ENCODE peak calls at places on chromosomes 5 and 9, in seven cellular contexts. One of them, this sample, is unnamed.

GRCh38 chr9:99172129-99173091 is 49.3 kb downstream of the ALG2 start:
- DNase-seq in OCI-LY7: no peak
- DNase-seq in IMR-90: no peak
- DNase-seq in GM13976: no peak
- DNase-seq in B cell: no peak
- DNase-seq in HFFc6: no peak
- DNase-seq in cardiac fibroblast: no peak
- DNase-seq in this sample: no peak

GRCh38 chr9:61666310-61666709 is 476.5 kb downstream of the SPATA31A7 start:
- DNase-seq in OCI-LY7: no peak
- DNase-seq in IMR-90: no peak
- DNase-seq in GM13976: no peak
- DNase-seq in B cell: no peak
- DNase-seq in HFFc6: no peak
- DNase-seq in cardiac fibroblast: no peak
- DNase-seq in this sample: no peak

GRCh38 chr9:127981559-127982121 is 851 bp upstream of the EEIG1 start:
- DNase-seq in OCI-LY7: peak
- DNase-seq in IMR-90: no peak
- DNase-seq in GM13976: no peak
- DNase-seq in B cell: peak
- DNase-seq in HFFc6: no peak
- DNase-seq in cardiac fibroblast: no peak
- DNase-seq in this sample: peak

GRCh38 chr5:26945881-26946280 is 92.5 kb downstream of the CDH9 start:
- DNase-seq in OCI-LY7: no peak
- DNase-seq in IMR-90: no peak
- DNase-seq in GM13976: no peak
- DNase-seq in B cell: no peak
- DNase-seq in HFFc6: no peak
- DNase-seq in cardiac fibroblast: no peak
- DNase-seq in this sample: no peak

GRCh38 chr5:175470756-175471155 is 7.6 kb upstream of the SFXN1 start:
- DNase-seq in OCI-LY7: no peak
- DNase-seq in IMR-90: peak
- DNase-seq in GM13976: no peak
- DNase-seq in B cell: no peak
- DNase-seq in HFFc6: no peak
- DNase-seq in cardiac fibroblast: no peak
- DNase-seq in this sample: no peak

GRCh38 chr9:133058550-133059320 is 3.0 kb upstream of the CEL start:
- DNase-seq in OCI-LY7: peak
- DNase-seq in IMR-90: no peak
- DNase-seq in GM13976: peak
- DNase-seq in B cell: no peak
- DNase-seq in HFFc6: no peak
- DNase-seq in cardiac fibroblast: no peak
- DNase-seq in this sample: peak

GRCh38 chr9:72996106-72996505 is 43.3 kb upstream of the ALDH1A1 start:
- DNase-seq in OCI-LY7: no peak
- DNase-seq in IMR-90: no peak
- DNase-seq in GM13976: no peak
- DNase-seq in B cell: no peak
- DNase-seq in HFFc6: peak
- DNase-seq in cardiac fibroblast: no peak
- DNase-seq in this sample: no peak

GRCh38 chr9:69178583-69179011 is 4.5 kb downstream of the TJP2 start:
- DNase-seq in OCI-LY7: no peak
- DNase-seq in IMR-90: peak
- DNase-seq in GM13976: no peak
- DNase-seq in B cell: no peak
- DNase-seq in HFFc6: peak
- DNase-seq in cardiac fibroblast: no peak
- DNase-seq in this sample: no peak

GRCh38 chr9:105059260-105059659 is 131.3 kb upstream of the ABCA1 start:
- DNase-seq in OCI-LY7: no peak
- DNase-seq in IMR-90: no peak
- DNase-seq in GM13976: no peak
- DNase-seq in B cell: no peak
- DNase-seq in HFFc6: no peak
- DNase-seq in cardiac fibroblast: no peak
- DNase-seq in this sample: no peak

GRCh38 chr5:157651011-157651611 is 1.1 kb downstream of the SOX30 start:
- DNase-seq in OCI-LY7: no peak
- DNase-seq in IMR-90: no peak
- DNase-seq in GM13976: no peak
- DNase-seq in B cell: no peak
- DNase-seq in HFFc6: no peak
- DNase-seq in cardiac fibroblast: no peak
- DNase-seq in this sample: no peak

GRCh38 chr5:135632806-135633205 is 54.0 kb upstream of the CXCL14 start:
- DNase-seq in OCI-LY7: no peak
- DNase-seq in IMR-90: no peak
- DNase-seq in GM13976: no peak
- DNase-seq in B cell: no peak
- DNase-seq in HFFc6: no peak
- DNase-seq in cardiac fibroblast: no peak
- DNase-seq in this sample: no peak

GRCh38 chr5:93360436-93361100 is 220.5 kb downstream of the NR2F1-AS1 start:
- DNase-seq in OCI-LY7: no peak
- DNase-seq in IMR-90: no peak
- DNase-seq in GM13976: no peak
- DNase-seq in B cell: no peak
- DNase-seq in HFFc6: no peak
- DNase-seq in cardiac fibroblast: no peak
- DNase-seq in this sample: no peak

GRCh38 chr9:89996106-89996505 is 391.3 kb downstream of the GADD45G start:
- DNase-seq in OCI-LY7: no peak
- DNase-seq in IMR-90: no peak
- DNase-seq in GM13976: no peak
- DNase-seq in B cell: no peak
- DNase-seq in HFFc6: no peak
- DNase-seq in cardiac fibroblast: no peak
- DNase-seq in this sample: no peak

GRCh38 chr9:121612511-121612998 is 38.9 kb upstream of the DAB2IP start:
- DNase-seq in OCI-LY7: no peak
- DNase-seq in IMR-90: no peak
- DNase-seq in GM13976: no peak
- DNase-seq in B cell: no peak
- DNase-seq in HFFc6: no peak
- DNase-seq in cardiac fibroblast: no peak
- DNase-seq in this sample: no peak

GRCh38 chr9:136742640-136743391 is at the start of gene LCN10:
- DNase-seq in OCI-LY7: no peak
- DNase-seq in IMR-90: no peak
- DNase-seq in GM13976: no peak
- DNase-seq in B cell: no peak
- DNase-seq in HFFc6: no peak
- DNase-seq in cardiac fibroblast: no peak
- DNase-seq in this sample: no peak

GRCh38 chr9:21709464-21710058 is 92.9 kb upstream of the MTAP start:
- DNase-seq in OCI-LY7: peak
- DNase-seq in IMR-90: peak
- DNase-seq in GM13976: peak
- DNase-seq in B cell: peak
- DNase-seq in HFFc6: peak
- DNase-seq in cardiac fibroblast: peak
- DNase-seq in this sample: peak

GRCh38 chr5:111511174-111512025 is 935 bp downstream of the STARD4 start:
- DNase-seq in OCI-LY7: peak
- DNase-seq in IMR-90: peak
- DNase-seq in GM13976: peak
- DNase-seq in B cell: no peak
- DNase-seq in HFFc6: peak
- DNase-seq in cardiac fibroblast: peak
- DNase-seq in this sample: no peak

GRCh38 chr9:100216178-100216787 is 117.2 kb downstream of the INVS start:
- DNase-seq in OCI-LY7: peak
- DNase-seq in IMR-90: peak
- DNase-seq in GM13976: peak
- DNase-seq in B cell: peak
- DNase-seq in HFFc6: peak
- DNase-seq in cardiac fibroblast: peak
- DNase-seq in this sample: peak

GRCh38 chr5:53030828-53031425 is 41.8 kb downstream of the ITGA2 start:
- DNase-seq in OCI-LY7: no peak
- DNase-seq in IMR-90: peak
- DNase-seq in GM13976: no peak
- DNase-seq in B cell: no peak
- DNase-seq in HFFc6: no peak
- DNase-seq in cardiac fibroblast: no peak
- DNase-seq in this sample: no peak

GRCh38 chr5:159497221-159497620 is 166.9 kb upstream of the IL12B start:
- DNase-seq in OCI-LY7: no peak
- DNase-seq in IMR-90: no peak
- DNase-seq in GM13976: no peak
- DNase-seq in B cell: no peak
- DNase-seq in HFFc6: no peak
- DNase-seq in cardiac fibroblast: no peak
- DNase-seq in this sample: no peak

GRCh38 chr5:143687604-143688003 is 124.4 kb upstream of the HMHB1 start:
- DNase-seq in OCI-LY7: no peak
- DNase-seq in IMR-90: peak
- DNase-seq in GM13976: no peak
- DNase-seq in B cell: no peak
- DNase-seq in HFFc6: no peak
- DNase-seq in cardiac fibroblast: no peak
- DNase-seq in this sample: no peak

GRCh38 chr5:143682788-143683419 is 129.1 kb upstream of the HMHB1 start:
- DNase-seq in OCI-LY7: no peak
- DNase-seq in IMR-90: peak
- DNase-seq in GM13976: no peak
- DNase-seq in B cell: no peak
- DNase-seq in HFFc6: no peak
- DNase-seq in cardiac fibroblast: no peak
- DNase-seq in this sample: no peak

GRCh38 chr5:143683459-143683858 is 128.5 kb upstream of the HMHB1 start:
- DNase-seq in OCI-LY7: no peak
- DNase-seq in IMR-90: no peak
- DNase-seq in GM13976: no peak
- DNase-seq in B cell: no peak
- DNase-seq in HFFc6: no peak
- DNase-seq in cardiac fibroblast: no peak
- DNase-seq in this sample: no peak

GRCh38 chr5:143682221-143682620 is 129.7 kb upstream of the HMHB1 start:
- DNase-seq in OCI-LY7: no peak
- DNase-seq in IMR-90: peak
- DNase-seq in GM13976: no peak
- DNase-seq in B cell: no peak
- DNase-seq in HFFc6: no peak
- DNase-seq in cardiac fibroblast: peak
- DNase-seq in this sample: no peak

GRCh38 chr5:143685416-143685815 is 126.5 kb upstream of the HMHB1 start:
- DNase-seq in OCI-LY7: peak
- DNase-seq in IMR-90: peak
- DNase-seq in GM13976: no peak
- DNase-seq in B cell: no peak
- DNase-seq in HFFc6: no peak
- DNase-seq in cardiac fibroblast: peak
- DNase-seq in this sample: no peak
- TF ChIP-seq CTCF in OCI-LY7: peak
- TF ChIP-seq CTCF in IMR-90: peak
- TF ChIP-seq CTCF in GM13976: no peak
- TF ChIP-seq CTCF in B cell: no peak
- TF ChIP-seq CTCF in HFFc6: peak
- TF ChIP-seq CTCF in cardiac fibroblast: peak
- TF ChIP-seq CTCF in this sample: no peak

GRCh38 chr5:146475906-146476305 is 28.8 kb downstream of the TCERG1 start:
- DNase-seq in OCI-LY7: no peak
- DNase-seq in IMR-90: peak
- DNase-seq in GM13976: no peak
- DNase-seq in B cell: no peak
- DNase-seq in HFFc6: no peak
- DNase-seq in cardiac fibroblast: peak
- DNase-seq in this sample: no peak

GRCh38 chr5:146474040-146474439 is 26.9 kb downstream of the TCERG1 start:
- DNase-seq in OCI-LY7: peak
- DNase-seq in IMR-90: no peak
- DNase-seq in GM13976: no peak
- DNase-seq in B cell: no peak
- DNase-seq in HFFc6: no peak
- DNase-seq in cardiac fibroblast: no peak
- DNase-seq in this sample: no peak

GRCh38 chr5:146475190-146475801 is 28.2 kb downstream of the TCERG1 start:
- DNase-seq in OCI-LY7: peak
- DNase-seq in IMR-90: no peak
- DNase-seq in GM13976: no peak
- DNase-seq in B cell: no peak
- DNase-seq in HFFc6: no peak
- DNase-seq in cardiac fibroblast: no peak
- DNase-seq in this sample: no peak
- TF ChIP-seq CTCF in OCI-LY7: peak
- TF ChIP-seq CTCF in IMR-90: peak
- TF ChIP-seq CTCF in GM13976: no peak
- TF ChIP-seq CTCF in B cell: no peak
- TF ChIP-seq CTCF in HFFc6: peak
- TF ChIP-seq CTCF in cardiac fibroblast: peak
- TF ChIP-seq CTCF in this sample: no peak

GRCh38 chr9:80964951-80965350 is 724.4 kb downstream of the TLE1 start:
- DNase-seq in OCI-LY7: no peak
- DNase-seq in IMR-90: no peak
- DNase-seq in GM13976: no peak
- DNase-seq in B cell: no peak
- DNase-seq in HFFc6: no peak
- DNase-seq in cardiac fibroblast: no peak
- DNase-seq in this sample: no peak

GRCh38 chr9:80964374-80964773 is 725.0 kb downstream of the TLE1 start:
- DNase-seq in OCI-LY7: no peak
- DNase-seq in IMR-90: no peak
- DNase-seq in GM13976: no peak
- DNase-seq in B cell: no peak
- DNase-seq in HFFc6: no peak
- DNase-seq in cardiac fibroblast: no peak
- DNase-seq in this sample: no peak

GRCh38 chr9:80968611-80969010 is 720.7 kb downstream of the TLE1 start:
- DNase-seq in OCI-LY7: no peak
- DNase-seq in IMR-90: peak
- DNase-seq in GM13976: no peak
- DNase-seq in B cell: no peak
- DNase-seq in HFFc6: no peak
- DNase-seq in cardiac fibroblast: peak
- DNase-seq in this sample: no peak
- TF ChIP-seq CTCF in OCI-LY7: no peak
- TF ChIP-seq CTCF in IMR-90: no peak
- TF ChIP-seq CTCF in GM13976: no peak
- TF ChIP-seq CTCF in B cell: no peak
- TF ChIP-seq CTCF in HFFc6: no peak
- TF ChIP-seq CTCF in cardiac fibroblast: no peak
- TF ChIP-seq CTCF in this sample: no peak

GRCh38 chr5:139474815-139475791 is 4.3 kb downstream of the SMIM33 start:
- DNase-seq in OCI-LY7: no peak
- DNase-seq in IMR-90: peak
- DNase-seq in GM13976: no peak
- DNase-seq in B cell: no peak
- DNase-seq in HFFc6: peak
- DNase-seq in cardiac fibroblast: peak
- DNase-seq in this sample: peak
- TF ChIP-seq CTCF in OCI-LY7: no peak
- TF ChIP-seq CTCF in IMR-90: no peak
- TF ChIP-seq CTCF in GM13976: no peak
- TF ChIP-seq CTCF in B cell: no peak
- TF ChIP-seq CTCF in HFFc6: no peak
- TF ChIP-seq CTCF in cardiac fibroblast: no peak
- TF ChIP-seq CTCF in this sample: no peak